ENCODE peak calls at places on chromosomes 16 and 17, in seven cellular contexts. One of them, this sample, is unnamed.
A peak's percentile ranks its signal among the peaks of the same experiment; 100 is the strongest.

GRCh38 chr17:45277992-45278391 is 16.1 kb upstream of the SPATA32 start:
- DNase-seq in cardiac muscle cell: peak; percentile 42
- DNase-seq in amniotic stem cell: no peak
- DNase-seq in fibroblast of lung: peak; percentile 69
- DNase-seq in activated CD4-positive, alpha-beta T cell treated with anti-CD3 and anti-CD28 coated beads, Interleukin-2, amount 50 U/mL, for 24 hours: no peak
- DNase-seq in mammary epithelial cell: no peak
- DNase-seq in RWPE1: no peak
- DNase-seq in this sample: no peak

GRCh38 chr17:44919885-44920564 is 4.7 kb upstream of the GFAP start:
- DNase-seq in RWPE1: peak; percentile 81
- DNase-seq in fibroblast of lung: peak; percentile 85
- DNase-seq in cardiac muscle cell: peak; percentile 85
- DNase-seq in amniotic stem cell: peak; percentile 32
- DNase-seq in activated CD4-positive, alpha-beta T cell treated with anti-CD3 and anti-CD28 coated beads, Interleukin-2, amount 50 U/mL, for 24 hours: peak; percentile 30
- DNase-seq in mammary epithelial cell: peak; percentile 66
- DNase-seq in this sample: no peak

GRCh38 chr17:68455756-68456528 is 1.4 kb downstream of the WIPI1 start:
- DNase-seq in mammary epithelial cell: peak; percentile 92
- DNase-seq in cardiac muscle cell: no peak
- DNase-seq in RWPE1: peak; percentile 59
- DNase-seq in amniotic stem cell: peak; percentile 31
- DNase-seq in fibroblast of lung: peak; percentile 98
- DNase-seq in activated CD4-positive, alpha-beta T cell treated with anti-CD3 and anti-CD28 coated beads, Interleukin-2, amount 50 U/mL, for 24 hours: no peak
- DNase-seq in this sample: no peak

GRCh38 chr16:11743308-11744074 is 834 bp upstream of the TXNDC11 start:
- DNase-seq in cardiac muscle cell: no peak
- DNase-seq in mammary epithelial cell: peak; percentile 38
- DNase-seq in RWPE1: no peak
- DNase-seq in activated CD4-positive, alpha-beta T cell treated with anti-CD3 and anti-CD28 coated beads, Interleukin-2, amount 50 U/mL, for 24 hours: no peak
- DNase-seq in fibroblast of lung: peak; percentile 68
- DNase-seq in amniotic stem cell: no peak
- DNase-seq in this sample: no peak

GRCh38 chr17:61454095-61454931 is 2.1 kb downstream of the TBX4 start:
- DNase-seq in RWPE1: no peak
- DNase-seq in amniotic stem cell: no peak
- DNase-seq in activated CD4-positive, alpha-beta T cell treated with anti-CD3 and anti-CD28 coated beads, Interleukin-2, amount 50 U/mL, for 24 hours: no peak
- DNase-seq in mammary epithelial cell: no peak
- DNase-seq in fibroblast of lung: peak; percentile 45
- DNase-seq in cardiac muscle cell: peak; percentile 53
- DNase-seq in this sample: no peak

GRCh38 chr16:62741692-62742091 is 705.5 kb upstream of the CDH8 start:
- DNase-seq in fibroblast of lung: no peak
- DNase-seq in RWPE1: no peak
- DNase-seq in cardiac muscle cell: no peak
- DNase-seq in activated CD4-positive, alpha-beta T cell treated with anti-CD3 and anti-CD28 coated beads, Interleukin-2, amount 50 U/mL, for 24 hours: no peak
- DNase-seq in mammary epithelial cell: no peak
- DNase-seq in amniotic stem cell: no peak
- DNase-seq in this sample: no peak

GRCh38 chr17:13647551-13647950 is 45.8 kb upstream of the HS3ST3A1 start:
- DNase-seq in RWPE1: no peak
- DNase-seq in activated CD4-positive, alpha-beta T cell treated with anti-CD3 and anti-CD28 coated beads, Interleukin-2, amount 50 U/mL, for 24 hours: no peak
- DNase-seq in mammary epithelial cell: no peak
- DNase-seq in amniotic stem cell: no peak
- DNase-seq in fibroblast of lung: peak; percentile 49
- DNase-seq in cardiac muscle cell: no peak
- DNase-seq in this sample: no peak

GRCh38 chr16:50607970-50608557 is 59.9 kb downstream of the NKD1 start:
- DNase-seq in cardiac muscle cell: no peak
- DNase-seq in mammary epithelial cell: no peak
- DNase-seq in activated CD4-positive, alpha-beta T cell treated with anti-CD3 and anti-CD28 coated beads, Interleukin-2, amount 50 U/mL, for 24 hours: no peak
- DNase-seq in amniotic stem cell: no peak
- DNase-seq in fibroblast of lung: no peak
- DNase-seq in RWPE1: no peak
- DNase-seq in this sample: no peak

GRCh38 chr16:318628-319027 is 33.9 kb downstream of the AXIN1 start:
- DNase-seq in activated CD4-positive, alpha-beta T cell treated with anti-CD3 and anti-CD28 coated beads, Interleukin-2, amount 50 U/mL, for 24 hours: no peak
- DNase-seq in cardiac muscle cell: peak; percentile 40
- DNase-seq in RWPE1: no peak
- DNase-seq in amniotic stem cell: no peak
- DNase-seq in mammary epithelial cell: no peak
- DNase-seq in fibroblast of lung: no peak
- DNase-seq in this sample: no peak

This sample was measured in HS-27A.